ENCODE peak calls at places on chromosomes 2 and 18, in six cellular contexts. P is heart left ventricle, T is cardiac muscle cell, I is lower lobe of right lung, Y is small intestine, V is stomach. M is an unnamed sample. For H3K4me1, the result is how much of the 10 kb centered on the place peaks cover.

GRCh38 chr2:154623819-154624218 is 74.7 kb upstream of the KCNJ3 start:
- DNase-seq in V (peak), P (peak), I (no peak), Y (peak), T (peak), M (no peak)

GRCh38 chr2:146351689-146352088 is 1493.1 kb upstream of the ACVR2A start:
- DNase-seq in T (no peak), Y (no peak), V (no peak), P (no peak), I (no peak), M (no peak)

GRCh38 chr2:45964945-45965344 is 313.5 kb downstream of the PRKCE start:
- DNase-seq in P (no peak), I (no peak), T (no peak), Y (no peak), V (no peak), M (no peak)

GRCh38 chr2:98560256-98560771 is 48.0 kb downstream of the COA5 start:
- DNase-seq in I (no peak), V (no peak), P (peak), T (no peak), Y (no peak), M (no peak)

GRCh38 chr18:60157810-60158209 is 214.8 kb downstream of the MC4R start:
- DNase-seq in V (no peak), I (no peak), P (no peak), T (no peak), Y (no peak), M (no peak)

GRCh38 chr2:55620123-55620779 is 2.8 kb upstream of the PPP4R3B start:
- DNase-seq in I (no peak), P (no peak), T (peak), V (no peak), Y (peak), M (no peak)

GRCh38 chr2:96251721-96252292 is 14.0 kb downstream of the TMEM127 start:
- DNase-seq in P (peak), I (no peak), T (peak), Y (no peak), V (peak), M (no peak)

GRCh38 chr2:163553601-163554000 is 182.2 kb downstream of the FIGN start:
- DNase-seq in P (no peak), Y (no peak), I (no peak), T (no peak), V (no peak), M (no peak)

GRCh38 chr2:241256168-241256545 is 59.3 kb downstream of the HDLBP start:
- DNase-seq in I (no peak), Y (no peak), P (no peak), T (no peak), V (peak), M (no peak)

GRCh38 chr2:104841694-104842093 is 12.2 kb upstream of the POU3F3 start:
- DNase-seq in I (no peak), T (no peak), P (no peak), V (no peak), Y (no peak), M (no peak)

GRCh38 chr2:118056165-118056534 is 32.1 kb upstream of the INSIG2 start:
- DNase-seq in V (no peak), Y (no peak), P (no peak), T (no peak), I (no peak), M (no peak)

GRCh38 chr2:191789791-191790190 is 57.1 kb downstream of the CAVIN2 start:
- DNase-seq in P (no peak), T (no peak), V (no peak), Y (no peak), I (no peak), M (no peak)

GRCh38 chr2:12651661-12652060 is 65.1 kb upstream of the TRIB2 start:
- DNase-seq in T (no peak), V (no peak), Y (no peak), P (no peak), I (no peak), M (no peak)

GRCh38 chr2:55043841-55044240 is 6.4 kb downstream of the RTN4 start:
- DNase-seq in I (no peak), Y (no peak), P (no peak), T (no peak), V (no peak), M (no peak)

GRCh38 chr2:203756161-203756560 is 49.7 kb downstream of the CD28 start:
- DNase-seq in I (no peak), P (no peak), V (no peak), T (no peak), Y (no peak), M (no peak)

GRCh38 chr18:49020621-49021021 is 69.9 kb upstream of the SMAD7 start:
- DNase-seq in Y (no peak), V (peak), I (no peak), P (no peak), T (no peak), M (peak)
- H3K4me1 ChIP-seq in Y (under half), V (under half), I (under half), P (under half), T (under half), M (under half)

GRCh38 chr2:37366773-37367172 is 22.3 kb downstream of the QPCT start:
- DNase-seq in V (no peak), I (no peak), T (no peak), Y (no peak), P (no peak), M (no peak)
- H3K4me1 ChIP-seq in V (under half), I (under half), T (under half), Y (under half), P (under half), M (under half)

DNA sequence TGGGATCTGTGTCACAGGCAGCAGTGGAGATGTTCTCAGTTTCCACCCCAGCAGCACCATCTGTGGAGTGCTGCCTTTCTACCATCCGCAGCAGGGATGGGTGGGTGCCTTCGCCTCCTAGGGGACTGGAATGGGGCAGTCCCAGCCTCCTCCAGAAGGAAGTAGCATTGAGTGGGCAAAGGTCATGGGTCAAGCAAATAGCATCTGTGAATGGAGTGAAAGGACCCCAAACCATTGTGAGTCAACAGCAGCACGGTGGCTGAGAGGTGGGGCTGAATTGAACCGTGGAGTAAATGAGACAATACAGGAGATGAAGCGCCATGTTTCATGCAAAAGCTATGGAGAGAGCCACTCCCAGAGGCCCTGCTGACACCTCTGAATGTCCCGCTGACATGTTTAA is 9.7 kb downstream of the GPR55 start:
- DNase-seq in T (no peak), P (no peak), V (peak), Y (no peak), I (no peak), M (no peak)
- H3K4me1 ChIP-seq in T (under half), P (under half), V (under half), Y (under half), I (under half), M (under half)

DNA sequence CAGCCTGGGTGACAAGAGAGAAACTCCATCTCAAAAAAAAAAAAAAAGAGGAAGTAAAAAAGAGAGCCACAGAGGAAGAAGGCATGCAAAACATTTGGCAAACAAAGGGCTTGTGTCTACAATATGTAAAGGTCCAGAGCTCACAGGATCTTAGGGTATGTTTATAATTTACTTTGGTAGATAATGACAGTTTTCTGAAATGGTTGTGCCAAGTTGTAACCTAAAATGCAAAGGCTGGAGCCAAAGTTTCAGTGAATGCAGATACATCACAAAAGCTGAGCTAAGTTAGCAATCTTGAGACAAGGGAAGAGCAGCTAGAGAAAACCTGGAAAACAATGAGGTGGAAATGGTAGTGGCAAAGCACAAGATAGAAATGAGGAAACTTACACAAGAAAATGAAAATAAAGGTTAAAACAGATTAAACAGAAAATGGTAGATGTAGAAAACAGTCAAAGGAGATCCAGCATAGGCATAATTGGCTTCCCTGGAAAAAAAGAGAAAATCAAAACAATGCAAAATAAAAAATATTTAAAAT is 77.5 kb upstream of the HK2 start:
- DNase-seq in T (no peak), P (no peak), V (no peak), Y (no peak), I (no peak), M (no peak)
- H3K4me1 ChIP-seq in T (under half), P (under half), V (under half), Y (under half), I (under half), M (under half)

DNA sequence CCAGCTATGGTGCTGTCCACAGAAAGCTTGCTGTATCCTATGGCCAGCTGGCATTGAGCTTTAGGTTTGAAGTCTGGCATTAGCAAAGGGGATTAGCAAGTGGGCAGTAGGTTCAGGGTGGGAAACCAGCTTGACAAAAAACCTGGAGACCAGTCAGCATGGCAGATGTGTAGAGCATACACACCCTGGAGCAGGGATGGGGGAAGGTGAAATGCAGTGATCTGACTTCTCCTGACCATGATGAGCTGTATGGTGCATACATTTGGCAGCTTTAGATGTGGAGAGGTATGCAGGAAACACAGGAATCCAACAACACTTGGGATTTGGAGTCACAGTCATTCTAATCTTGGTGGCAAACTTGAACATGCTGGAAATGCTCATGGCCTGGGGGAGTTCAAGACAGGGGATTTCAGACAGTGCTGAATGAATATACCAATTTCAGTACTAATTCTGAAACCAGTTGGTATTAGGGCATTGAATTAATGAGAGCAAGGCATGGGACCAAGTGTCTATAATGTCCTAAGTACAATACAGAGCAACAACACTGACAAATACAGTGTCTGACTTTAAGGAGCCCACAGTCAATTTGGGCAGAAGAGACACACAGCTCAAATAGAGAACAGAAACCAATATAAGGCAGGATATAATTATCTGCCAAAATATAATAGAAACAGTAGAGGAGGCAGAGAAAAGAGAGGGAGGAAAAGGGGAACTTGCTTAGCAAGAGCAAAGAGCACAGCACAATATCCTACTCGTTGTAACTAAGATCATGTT is 11.8 kb downstream of the ARHGAP15 start:
- DNase-seq in T (no peak), I (no peak), Y (no peak), V (no peak), P (no peak), M (no peak)
- H3K4me1 ChIP-seq in T (under half), I (under half), Y (under half), V (under half), P (half or more), M (under half)

GRCh38 chr18:55237665-55238064 is 278.4 kb upstream of the CCDC68 start:
- DNase-seq in V (no peak), Y (no peak), P (no peak), T (no peak), I (no peak), M (no peak)
- H3K4me1 ChIP-seq in V (under half), Y (under half), P (half or more), T (under half), I (under half), M (under half)

DNA sequence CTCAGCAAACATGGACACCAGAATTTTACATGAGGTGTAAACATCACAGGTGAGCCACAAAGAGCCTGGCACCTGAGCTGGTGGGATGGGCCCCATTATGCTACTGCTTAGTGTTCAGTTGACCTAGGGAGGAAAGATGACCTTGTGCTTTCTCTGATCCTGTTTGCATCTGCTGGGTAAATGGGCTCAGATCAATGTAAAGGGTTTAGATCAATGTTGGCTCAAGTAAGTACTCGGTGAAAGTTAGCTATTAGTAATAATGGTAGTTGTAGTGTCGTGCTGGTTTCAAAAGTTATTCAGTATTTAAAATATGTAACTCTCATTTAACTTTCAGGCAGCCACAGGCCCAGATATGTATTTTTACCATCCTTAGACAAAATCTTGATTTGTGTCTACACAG is 19.8 kb downstream of the ABHD3 start:
- DNase-seq in P (no peak), I (no peak), T (no peak), Y (no peak), V (no peak), M (no peak)
- H3K4me1 ChIP-seq in P (under half), I (under half), T (under half), Y (under half), V (under half), M (under half)

DNA sequence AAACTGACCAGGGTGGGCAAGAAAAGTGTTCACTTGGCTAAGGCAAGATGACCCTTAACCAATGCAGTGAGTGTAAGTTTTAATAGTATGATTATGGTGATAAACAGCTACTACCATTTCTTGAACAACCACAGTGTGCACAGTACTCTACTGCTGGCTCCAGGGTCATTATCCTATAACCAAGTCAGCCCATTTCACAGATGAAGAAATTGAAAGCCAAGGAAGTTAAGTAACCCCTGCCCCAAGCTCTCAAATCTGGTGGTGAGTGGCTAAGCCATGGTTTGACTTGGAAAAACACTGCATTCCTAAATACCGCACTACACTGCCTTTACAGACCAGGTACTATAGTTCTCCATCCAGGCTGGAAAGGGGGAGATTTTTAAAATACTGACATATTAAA is 5.7 kb downstream of the ZNF385B start:
- DNase-seq in Y (no peak), T (no peak), I (no peak), V (no peak), P (no peak), M (no peak)
- H3K4me1 ChIP-seq in Y (under half), T (under half), I (under half), V (under half), P (under half), M (under half)

DNA sequence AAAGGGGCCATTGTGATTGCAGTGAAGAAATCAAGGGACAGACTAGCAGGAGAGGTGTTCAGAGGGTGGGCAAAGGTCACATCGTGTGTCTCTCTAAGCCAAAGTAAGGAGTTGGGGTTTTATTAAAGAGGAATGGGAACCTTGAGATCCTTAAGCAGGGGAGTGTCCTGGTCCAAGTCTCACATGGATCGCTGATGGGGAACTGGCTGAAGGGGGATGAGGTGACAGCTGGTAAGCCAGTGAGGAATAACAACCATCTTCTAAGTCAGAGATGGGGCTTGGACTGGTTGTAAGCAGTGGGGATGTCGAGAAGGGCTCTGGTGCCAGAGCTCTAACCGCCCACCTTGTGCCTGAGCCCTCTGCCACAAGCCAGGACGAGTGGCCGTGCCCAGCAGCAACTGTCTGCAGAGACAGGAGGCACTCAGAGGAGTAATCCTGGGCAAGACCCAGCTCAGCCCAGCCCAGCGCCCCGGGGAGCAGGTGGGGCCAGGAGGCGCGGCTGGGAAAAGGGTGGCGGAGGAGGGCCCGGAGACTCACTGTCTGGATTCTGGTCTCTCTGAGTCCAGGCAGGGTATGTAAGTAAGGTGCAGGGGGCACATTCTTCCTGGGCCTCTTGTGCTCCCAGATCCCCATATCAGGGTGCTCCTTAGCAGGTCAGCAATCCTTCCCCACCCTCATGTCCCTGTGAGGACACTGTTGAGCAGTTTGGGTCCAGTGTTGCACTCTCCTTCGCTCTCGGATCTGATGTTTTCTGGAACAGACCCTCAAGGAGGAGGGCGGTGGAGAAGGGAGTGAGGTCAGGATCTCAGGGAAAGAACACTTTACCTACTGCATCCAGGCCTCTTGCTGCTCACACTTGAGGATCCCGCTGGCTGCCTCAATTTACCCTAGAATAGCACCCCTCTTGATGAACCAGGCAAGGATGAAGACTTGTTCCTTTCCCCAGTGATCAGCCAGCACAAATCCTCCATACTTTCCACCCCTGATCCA is 13.8 kb downstream of the WNT10A start:
- DNase-seq in I (no peak), Y (no peak), T (no peak), P (no peak), V (no peak), M (no peak)
- H3K4me1 ChIP-seq in I (under half), Y (under half), T (under half), P (under half), V (under half), M (under half)